ENCODE peak calls at places on chromosomes 6 and 20, in seven cellular contexts. F is endothelial cell; Q is breast epithelium; U is SK-N-SH; N is naive thymus-derived CD8-positive, alpha-beta T cell; B is NCI-H460; G is NCI-H2029 treated with DMSO at 0.1 percent for 48 hours. T is an unnamed sample.

GRCh38 chr6:32604434-32604877 is 14.8 kb upstream of the HLA-DRB1 start:
- DNase-seq in F (no peak), Q (no peak), U (no peak), N (no peak), B (no peak), G (no peak), T (no peak)

GRCh38 chr6:15464211-15464725 is 198.6 kb downstream of the DTNBP1 start:
- DNase-seq in F (peak; percentile 40), Q (no peak), U (no peak), N (peak; percentile 42), B (peak; percentile 25), G (peak; percentile 20), T (peak; percentile 33)

GRCh38 chr6:45741437-45742166 is 274.1 kb downstream of the CLIC5 start:
- DNase-seq in F (no peak), Q (no peak), U (no peak), N (no peak), B (no peak), G (no peak), T (no peak)

GRCh38 chr6:68876792-68877493 is 241.9 kb downstream of the ADGRB3 start:
- DNase-seq in F (no peak), Q (no peak), U (no peak), N (no peak), B (peak; percentile 2), G (peak; percentile 26), T (no peak)

GRCh38 chr20:52190437-52191131 is 995 bp downstream of the ZFP64 start:
- DNase-seq in F (peak; percentile 31), Q (no peak), U (peak; percentile 68), N (peak; percentile 26), B (peak; percentile 20), G (peak; percentile 5), T (peak; percentile 24)

GRCh38 chr6:144248470-144249301 is 36.4 kb upstream of the UTRN start:
- DNase-seq in F (no peak), Q (no peak), U (no peak), N (no peak), B (no peak), G (no peak), T (no peak)

GRCh38 chr6:137692806-137693205 is 174.3 kb upstream of the TNFAIP3 start:
- DNase-seq in F (no peak), Q (no peak), U (no peak), N (no peak), B (no peak), G (no peak), T (no peak)

GRCh38 chr20:40589581-40589980 is 99.5 kb downstream of the MAFB start:
- DNase-seq in F (no peak), Q (no peak), U (no peak), N (no peak), B (no peak), G (no peak), T (no peak)

GRCh38 chr6:170100046-170100445 is 190.8 kb downstream of the DLL1 start:
- DNase-seq in F (peak; percentile 1), Q (peak; percentile 9), U (no peak), N (no peak), B (no peak), G (no peak), T (no peak)

GRCh38 chr20:62358171-62358719 is 8.9 kb downstream of the LAMA5 start:
- DNase-seq in F (no peak), Q (no peak), U (peak; percentile 79), N (no peak), B (no peak), G (no peak), T (peak; percentile 16)

GRCh38 chr6:9523462-9523861 is 891.4 kb downstream of the TFAP2A start:
- DNase-seq in F (no peak), Q (no peak), U (no peak), N (no peak), B (no peak), G (no peak), T (no peak)

GRCh38 chr6:133502451-133503259 is 261.5 kb downstream of the EYA4 start:
- DNase-seq in F (no peak), Q (no peak), U (no peak), N (no peak), B (peak; percentile 1), G (no peak), T (no peak)

GRCh38 chr6:24581084-24581669 is 64.8 kb downstream of the KIAA0319 start:
- DNase-seq in F (peak; percentile 82), Q (peak; percentile 60), U (peak; percentile 57), N (peak; percentile 74), B (peak; percentile 56), G (peak; percentile 49), T (peak; percentile 86)

GRCh38 chr6:18551228-18551627 is 164.1 kb downstream of the RNF144B start:
- DNase-seq in F (no peak), Q (no peak), U (no peak), N (no peak), B (no peak), G (no peak), T (no peak)

GRCh38 chr20:38337561-38338140 is 8.6 kb upstream of the LBP start:
- DNase-seq in F (peak; percentile 67), Q (no peak), U (peak; percentile 30), N (no peak), B (peak; percentile 11), G (no peak), T (peak; percentile 75)

GRCh38 chr20:24953621-24954133 is 4.6 kb downstream of the CST7 start:
- DNase-seq in F (no peak), Q (no peak), U (no peak), N (no peak), B (no peak), G (no peak), T (no peak)

GRCh38 chr6:39362487-39362865 is 40.0 kb upstream of the KCNK16 start:
- DNase-seq in F (no peak), Q (no peak), U (peak; percentile 50), N (no peak), B (no peak), G (no peak), T (no peak)

GRCh38 chr20:44106615-44107014 is 80.4 kb downstream of the JPH2 start:
- DNase-seq in F (no peak), Q (no peak), U (no peak), N (no peak), B (no peak), G (no peak), T (no peak)

GRCh38 chr20:58765795-58766194 is 73.2 kb downstream of the NPEPL1 start:
- DNase-seq in F (no peak), Q (no peak), U (no peak), N (no peak), B (no peak), G (no peak), T (no peak)

GRCh38 chr6:111757342-111757741 is 115.9 kb downstream of the FYN start:
- DNase-seq in F (no peak), Q (no peak), U (no peak), N (no peak), B (no peak), G (no peak), T (no peak)

GRCh38 chr6:137717074-137718073 is 149.7 kb upstream of the TNFAIP3 start:
- DNase-seq in F (no peak), Q (no peak), U (no peak), N (peak; percentile 89), B (no peak), G (peak; percentile 22), T (no peak)

GRCh38 chr6:99348823-99349619 is 453 bp downstream of the FAXC start:
- DNase-seq in F (peak; percentile 14), Q (no peak), U (peak; percentile 81), N (no peak), B (no peak), G (no peak), T (peak; percentile 42)

GRCh38 chr6:125041740-125042459 is 79.7 kb downstream of the RNF217 start:
- DNase-seq in F (no peak), Q (no peak), U (no peak), N (no peak), B (no peak), G (no peak), T (no peak)

GRCh38 chr6:39493174-39493573 is 170.7 kb upstream of the KCNK16 start:
- DNase-seq in F (no peak), Q (no peak), U (no peak), N (no peak), B (no peak), G (no peak), T (no peak)

GRCh38 chr6:52503344-52503747 is 73.5 kb downstream of the TRAM2 start:
- DNase-seq in F (peak; percentile 27), Q (no peak), U (peak; percentile 55), N (no peak), B (no peak), G (no peak), T (peak; percentile 96)

GRCh38 chr20:10523438-10523837 is 88.3 kb downstream of the SLX4IP start:
- DNase-seq in F (no peak), Q (no peak), U (no peak), N (no peak), B (no peak), G (peak; percentile 47), T (no peak)